ENCODE peak calls at places on chromosomes 7 and 10, in four cellular contexts. Z, F, Y and D are unnamed samples.

GRCh38 chr10:72574636-72575035 is 51.2 kb downstream of the MICU1 start:
- DNase-seq in Y (no peak), F (no peak), Z (no peak), D (no peak)

GRCh38 chr10:31133251-31133627 is 101.6 kb upstream of the ZNF438 start:
- DNase-seq in F (no peak), Z (no peak), Y (no peak), D (no peak)

GRCh38 chr10:74056081-74056818 is 58.3 kb downstream of the VCL start:
- DNase-seq in Z (peak; percentile 85), Y (no peak), F (no peak), D (peak; percentile 42)

GRCh38 chr7:484365-485101 is 35.1 kb downstream of the PDGFA start:
- DNase-seq in Z (no peak), F (no peak), Y (no peak), D (no peak)

GRCh38 chr10:98488669-98489430 is 42.1 kb upstream of the HPS1 start:
- DNase-seq in Z (peak; percentile 49), F (no peak), Y (no peak), D (no peak)

GRCh38 chr10:117710181-117710798 is 167.7 kb downstream of the EMX2 start:
- DNase-seq in Z (no peak), Y (no peak), F (no peak), D (no peak)

GRCh38 chr10:102633282-102633681 is 11.0 kb upstream of the TRIM8 start:
- DNase-seq in Y (no peak), F (no peak), Z (peak; percentile 92), D (no peak)

GRCh38 chr7:130940907-130941306 is 206.9 kb upstream of the KLF14 start:
- DNase-seq in F (no peak), Y (no peak), Z (no peak), D (no peak)

GRCh38 chr10:47058303-47058702 is 147.1 kb downstream of the PTPN20 start:
- DNase-seq in Z (no peak), Y (no peak), F (no peak), D (no peak)

GRCh38 chr7:100686822-100687211 is 7.2 kb downstream of the GIGYF1 start:
- DNase-seq in Z (no peak), F (no peak), Y (no peak), D (no peak)

GRCh38 chr7:16071246-16071857 is 350.0 kb downstream of the CRPPA start:
- DNase-seq in Z (peak; percentile 80), F (no peak), Y (no peak), D (peak; percentile 13)

GRCh38 chr10:98272690-98273453 is 4.9 kb upstream of the LOXL4 start:
- DNase-seq in F (no peak), Z (no peak), Y (no peak), D (no peak)

GRCh38 chr7:103637726-103638125 is 191.7 kb upstream of the SLC26A5 start:
- DNase-seq in F (no peak), Y (no peak), Z (no peak), D (no peak)

GRCh38 chr7:1085910-1086421 is 1.9 kb upstream of the GPER1 start:
- DNase-seq in Y (no peak), Z (no peak), F (no peak), D (no peak)

GRCh38 chr10:113820507-113820906 is 33.4 kb downstream of the DCLRE1A start:
- DNase-seq in F (no peak), Z (no peak), Y (no peak), D (no peak)

GRCh38 chr7:115052706-115053105 is 130.8 kb downstream of the MDFIC start:
- DNase-seq in Z (no peak), Y (no peak), F (no peak), D (no peak)

GRCh38 chr10:60964257-60965235 is 20.6 kb upstream of the RHOBTB1 start:
- DNase-seq in F (peak; percentile 73), Z (peak; percentile 90), Y (no peak), D (peak; percentile 28)